ENCODE peak calls at places on chromosomes 6 and 20, in nine cellular contexts. O, E, Q, G, S, K, F, X and Z are unnamed samples.

GRCh38 chr6:110544472-110544871 is 68.1 kb upstream of the SLC22A16 start:
- ATAC-seq in G (no peak), S (no peak), K (no peak), X (no peak), F (no peak), Q (no peak), E (no peak), O (no peak), Z (no peak)

GRCh38 chr20:33023439-33024262 is 7.8 kb upstream of the BPIFB6 start:
- ATAC-seq in X (no peak), S (no peak), E (no peak), Q (no peak), G (no peak), O (no peak), K (no peak), F (no peak), Z (no peak)

GRCh38 chr6:72621243-72622093 is at the start of gene KCNQ5:
- ATAC-seq in G (peak), F (no peak), S (peak), O (no peak), Q (no peak), X (peak), K (peak), E (no peak), Z (no peak)

GRCh38 chr20:46374383-46374782 is 32.0 kb downstream of the ELMO2 start:
- ATAC-seq in G (no peak), E (no peak), K (no peak), X (no peak), Q (no peak), F (no peak), O (no peak), S (no peak), Z (no peak)

GRCh38 chr20:48609491-48609978 is 218.3 kb downstream of the PREX1 start:
- ATAC-seq in K (no peak), F (peak), G (no peak), E (no peak), X (no peak), Q (no peak), O (peak), S (no peak), Z (peak)

GRCh38 chr20:39112196-39112743 is 150.1 kb downstream of the DHX35 start:
- ATAC-seq in S (no peak), O (no peak), Q (peak), F (peak), E (no peak), G (peak), K (peak), X (peak), Z (no peak)

GRCh38 chr20:32457476-32457986 is 99.4 kb downstream of the ASXL1 start:
- ATAC-seq in E (no peak), Q (peak), O (no peak), X (peak), G (peak), K (peak), F (no peak), S (no peak), Z (no peak)

GRCh38 chr6:149855741-149856140 is 8.4 kb downstream of the LRP11 start:
- ATAC-seq in S (no peak), E (no peak), G (no peak), X (no peak), K (no peak), O (no peak), F (no peak), Q (no peak), Z (no peak)

GRCh38 chr20:50992336-50992732 is 30.6 kb downstream of the KCNG1 start:
- ATAC-seq in E (no peak), X (no peak), S (no peak), Q (no peak), K (no peak), G (no peak), F (no peak), O (no peak), Z (no peak)

GRCh38 chr6:134293659-134294161 is 24.2 kb downstream of the SGK1 start:
- ATAC-seq in E (no peak), K (no peak), O (no peak), G (no peak), F (no peak), S (no peak), X (no peak), Q (no peak), Z (no peak)

GRCh38 chr20:2918096-2919049 is 45.1 kb downstream of the PTPRA start:
- ATAC-seq in O (no peak), S (no peak), Q (no peak), F (no peak), K (no peak), E (no peak), G (no peak), X (no peak), Z (no peak)

GRCh38 chr6:129705212-129705611 is 4.8 kb downstream of the ARHGAP18 start:
- ATAC-seq in O (no peak), S (no peak), Q (no peak), X (no peak), F (no peak), K (no peak), G (no peak), E (no peak), Z (no peak)

GRCh38 chr6:16319813-16320532 is 81.6 kb downstream of the GMPR start:
- ATAC-seq in K (peak), S (peak), Q (peak), F (peak), O (peak), X (peak), E (peak), G (peak), Z (peak)

GRCh38 chr20:59765599-59766177 is 161.3 kb downstream of the PHACTR3 start:
- ATAC-seq in F (no peak), K (no peak), G (no peak), O (no peak), S (no peak), Q (no peak), X (no peak), E (no peak), Z (no peak)

GRCh38 chr6:147544420-147544819 is 35.9 kb downstream of the SAMD5 start:
- ATAC-seq in G (no peak), S (no peak), O (no peak), Q (no peak), E (no peak), F (no peak), K (no peak), X (no peak), Z (no peak)

GRCh38 chr6:152457949-152458624 is 179.1 kb downstream of the SYNE1 start:
- ATAC-seq in K (no peak), E (no peak), G (no peak), F (no peak), X (no peak), S (no peak), O (no peak), Q (no peak), Z (no peak)

GRCh38 chr6:78995946-78996345 is 82.1 kb downstream of the PHIP start:
- ATAC-seq in S (no peak), F (no peak), K (no peak), G (no peak), Q (no peak), O (no peak), X (no peak), E (no peak), Z (peak)

GRCh38 chr6:1481326-1481725 is 92.0 kb downstream of the FOXF2 start:
- ATAC-seq in O (no peak), E (no peak), K (no peak), F (no peak), X (no peak), G (no peak), S (no peak), Q (no peak), Z (no peak)

GRCh38 chr6:134757911-134758361 is 192.0 kb downstream of the ALDH8A1 start:
- ATAC-seq in F (no peak), O (no peak), E (no peak), K (peak), X (peak), S (no peak), G (no peak), Q (no peak), Z (no peak)

GRCh38 chr6:91088976-91089375 is 502.1 kb upstream of the MAP3K7 start:
- ATAC-seq in F (no peak), O (no peak), S (no peak), E (no peak), K (no peak), G (no peak), X (no peak), Q (no peak), Z (no peak)

GRCh38 chr6:128694303-128695009 is 174.1 kb upstream of the PTPRK start:
- ATAC-seq in X (no peak), S (no peak), G (no peak), F (no peak), E (no peak), K (no peak), O (no peak), Q (no peak), Z (no peak)

GRCh38 chr6:41636803-41637178 is 1.5 kb upstream of the MDFI start:
- ATAC-seq in F (no peak), G (peak), Q (no peak), S (no peak), O (no peak), E (no peak), X (peak), K (peak), Z (no peak)

GRCh38 chr6:53410508-53411258 is 61.9 kb upstream of the ELOVL5 start:
- ATAC-seq in F (peak), Q (peak), E (peak), O (peak), K (peak), G (peak), S (peak), X (peak), Z (peak)

GRCh38 chr20:53030061-53030460 is 57.9 kb downstream of the TSHZ2 start:
- ATAC-seq in X (no peak), Q (no peak), F (no peak), G (no peak), K (no peak), E (no peak), O (no peak), S (no peak), Z (peak)